ENCODE peak calls at places on chromosomes 12 and 14, in four cellular contexts. R is kidney epithelial cell, L is endothelial cell, K is cardiac muscle cell. G is an unnamed sample.

GRCh38 chr12:88756153-88756552 is 175.9 kb upstream of the KITLG start:
- DNase-seq in R (no peak), L (no peak), K (no peak), G (no peak)

GRCh38 chr14:73712540-73713141 is 1.5 kb downstream of the PNMA1 start:
- DNase-seq in R (no peak), L (no peak), K (peak; percentile 38), G (peak; percentile 69)

GRCh38 chr12:68180792-68181744 is 21.5 kb upstream of the IFNG start:
- DNase-seq in R (no peak), L (no peak), K (no peak), G (no peak)

GRCh38 chr14:74846968-74847549 is 28.9 kb downstream of the PROX2 start:
- DNase-seq in R (no peak), L (no peak), K (no peak), G (no peak)

GRCh38 chr12:125143491-125143890 is 78.3 kb downstream of the AACS start:
- DNase-seq in R (no peak), L (no peak), K (no peak), G (no peak)

GRCh38 chr12:131784909-131785762 is 43.1 kb upstream of the MMP17 start:
- DNase-seq in R (no peak), L (no peak), K (no peak), G (no peak)

GRCh38 chr14:28116716-28117115 is 649.9 kb upstream of the FOXG1 start:
- DNase-seq in R (no peak), L (no peak), K (no peak), G (no peak)

GRCh38 chr12:131134523-131135310 is 181.0 kb downstream of the ADGRD1 start:
- DNase-seq in R (no peak), L (peak; percentile 1), K (no peak), G (no peak)

GRCh38 chr12:122669397-122670070 is 33.6 kb downstream of the HCAR2 start:
- DNase-seq in R (no peak), L (no peak), K (no peak), G (no peak)

GRCh38 chr14:66495214-66496098 is 9.3 kb downstream of the CCDC196 start:
- DNase-seq in R (peak; percentile 54), L (peak; percentile 15), K (peak; percentile 70), G (peak; percentile 42)

GRCh38 chr14:96735509-96735908 is 61.7 kb upstream of the VRK1 start:
- DNase-seq in R (no peak), L (no peak), K (peak; percentile 64), G (no peak)

GRCh38 chr14:22471545-22472121 is 117.4 kb downstream of the DAD1 start:
- DNase-seq in R (no peak), L (peak; percentile 55), K (peak; percentile 65), G (no peak)

GRCh38 chr12:130649101-130649571 is 67.0 kb downstream of the RIMBP2 start:
- DNase-seq in R (no peak), L (no peak), K (no peak), G (no peak)

GRCh38 chr12:19739195-19739776 is 300.0 kb downstream of the AEBP2 start:
- DNase-seq in R (peak; percentile 14), L (peak; percentile 50), K (peak; percentile 63), G (peak; percentile 67)

GRCh38 chr14:101525646-101526527 is 35.4 kb upstream of the DIO3 start:
- DNase-seq in R (no peak), L (no peak), K (peak; percentile 12), G (no peak)

GRCh38 chr14:23186913-23187654 is 3.6 kb upstream of the SLC7A8 start:
- DNase-seq in R (no peak), L (peak; percentile 31), K (peak; percentile 66), G (peak; percentile 64)

GRCh38 chr12:18559242-18559641 is 178.6 kb downstream of the PLCZ1 start:
- DNase-seq in R (no peak), L (no peak), K (no peak), G (no peak)

GRCh38 chr14:57199911-57200310 is 68.8 kb downstream of the EXOC5 start:
- DNase-seq in R (peak; percentile 29), L (no peak), K (no peak), G (no peak)

GRCh38 chr12:38144049-38144448 is 172.5 kb upstream of the ALG10B start:
- DNase-seq in R (no peak), L (no peak), K (no peak), G (no peak)
- TF ChIP-seq CTCF in R (no peak), L (no peak), K (no peak), G (no peak)

GRCh38 chr12:55743131-55743921 is 404 bp downstream of the GDF11 start:
- DNase-seq in R (no peak), L (peak; percentile 67), K (peak; percentile 89), G (peak; percentile 84)
- TF ChIP-seq CTCF in R (no peak), L (no peak), K (peak; percentile 10), G (peak; percentile 37)

DNA sequence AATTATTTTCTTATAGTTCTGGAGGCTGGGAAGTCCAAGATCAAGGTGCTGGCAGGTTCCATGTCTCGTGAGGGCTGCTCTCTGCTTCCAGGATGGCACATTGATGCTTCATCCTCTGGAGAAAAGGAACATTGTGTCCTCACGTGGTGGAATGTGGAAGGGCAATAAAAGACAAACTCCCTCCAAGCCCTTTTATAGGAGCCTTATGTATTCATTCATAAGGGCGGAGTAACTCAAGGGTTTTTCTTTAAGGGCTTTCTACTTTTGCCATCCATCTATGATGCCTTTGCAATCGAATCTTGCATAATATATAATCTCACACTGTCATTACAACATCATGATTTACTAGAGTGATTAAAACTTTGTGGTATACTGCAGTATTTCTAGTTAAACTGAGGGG is 132.7 kb upstream of the DDHD1 start:
- DNase-seq in R (no peak), L (no peak), K (no peak), G (no peak)
- TF ChIP-seq CTCF in R (no peak), L (no peak), K (peak; percentile 17), G (no peak)

GRCh38 chr14:51285102-51285501 is 45.1 kb downstream of the TMX1 start:
- DNase-seq in R (no peak), L (no peak), K (no peak), G (no peak)

GRCh38 chr14:51290132-51290531 is 50.1 kb downstream of the TMX1 start:
- DNase-seq in R (no peak), L (no peak), K (no peak), G (no peak)

GRCh38 chr14:51291016-51291415 is 51.0 kb downstream of the TMX1 start:
- DNase-seq in R (no peak), L (no peak), K (no peak), G (no peak)

GRCh38 chr14:51293149-51293925 is 53.3 kb downstream of the TMX1 start:
- DNase-seq in R (no peak), L (no peak), K (no peak), G (no peak)

GRCh38 chr14:51289169-51289568 is 49.1 kb downstream of the TMX1 start:
- DNase-seq in R (no peak), L (no peak), K (no peak), G (no peak)
- TF ChIP-seq CTCF in R (no peak), L (no peak), K (no peak), G (no peak)